ENCODE peak calls at places on chromosome 12, in four cellular contexts. H is HFF-Myc, U is IMR-90, O is cerebellum. M is an unnamed sample.

GRCh38 chr12:7935464-7935772 is 569 bp downstream of the SLC2A3 start:
- DNase-seq in H (no peak), U (no peak), O (peak), M (no peak)

GRCh38 chr12:117596968-117597367 is 235.5 kb upstream of the NOS1 start:
- DNase-seq in H (no peak), U (no peak), O (no peak), M (no peak)

GRCh38 chr12:47808574-47809380 is 10.9 kb downstream of the HDAC7 start:
- DNase-seq in H (no peak), U (peak), O (no peak), M (no peak)

GRCh38 chr12:125387206-125387605 is 322.0 kb downstream of the AACS start:
- DNase-seq in H (no peak), U (no peak), O (no peak), M (no peak)

GRCh38 chr12:52318241-52318990 is 2.8 kb downstream of the KRT83 start:
- DNase-seq in H (no peak), U (no peak), O (no peak), M (no peak)

GRCh38 chr12:15788266-15789214 is 648 bp downstream of the EPS8 start:
- DNase-seq in H (no peak), U (peak), O (peak), M (peak)

GRCh38 chr12:108779998-108780688 is 48.8 kb upstream of the CORO1C start:
- DNase-seq in H (no peak), U (no peak), O (no peak), M (peak)

GRCh38 chr12:59149995-59150642 is 229.8 kb upstream of the LRIG3 start:
- DNase-seq in H (peak), U (peak), O (peak), M (no peak)

GRCh38 chr12:112798019-112798760 is 6.6 kb downstream of the RPH3A start:
- DNase-seq in H (no peak), U (no peak), O (peak), M (no peak)

GRCh38 chr12:21795648-21796328 is 21.3 kb upstream of the KCNJ8 start:
- DNase-seq in H (no peak), U (no peak), O (no peak), M (no peak)

M was measured in uterus.